ENCODE peak calls at places on chromosomes 13 and 19, in nine cellular contexts. One of them, this sample, is unnamed.
A peak's percentile ranks its signal among the peaks of the same experiment; 100 is the strongest.

GRCh38 chr19:4981681-4981958 is 12.7 kb downstream of the KDM4B start:
- DNase-seq in uterus: no peak
- DNase-seq in H9: no peak
- DNase-seq in K562: no peak
- DNase-seq in thyroid gland: peak; percentile 41
- DNase-seq in GM23338: no peak
- DNase-seq in lower leg skin: no peak
- DNase-seq in WTC11: no peak
- DNase-seq in foreskin fibroblast: no peak
- DNase-seq in this sample: no peak

GRCh38 chr19:15241259-15241658 is 9.0 kb upstream of the EPHX3 start:
- DNase-seq in uterus: no peak
- DNase-seq in H9: no peak
- DNase-seq in K562: no peak
- DNase-seq in thyroid gland: no peak
- DNase-seq in GM23338: no peak
- DNase-seq in lower leg skin: no peak
- DNase-seq in WTC11: no peak
- DNase-seq in foreskin fibroblast: no peak
- DNase-seq in this sample: no peak

GRCh38 chr19:38266981-38267597 is 2.7 kb downstream of the SPINT2 start:
- DNase-seq in uterus: no peak
- DNase-seq in H9: no peak
- DNase-seq in K562: peak; percentile 56
- DNase-seq in thyroid gland: peak; percentile 30
- DNase-seq in GM23338: no peak
- DNase-seq in lower leg skin: no peak
- DNase-seq in WTC11: no peak
- DNase-seq in foreskin fibroblast: peak; percentile 51
- DNase-seq in this sample: no peak

GRCh38 chr19:42122691-42123607 is 9.3 kb downstream of the POU2F2 start:
- DNase-seq in uterus: no peak
- DNase-seq in H9: no peak
- DNase-seq in K562: no peak
- DNase-seq in thyroid gland: no peak
- DNase-seq in GM23338: no peak
- DNase-seq in lower leg skin: no peak
- DNase-seq in WTC11: no peak
- DNase-seq in foreskin fibroblast: peak; percentile 27
- DNase-seq in this sample: no peak

GRCh38 chr13:63643543-63643942 is 2227.9 kb upstream of the PCDH20 start:
- DNase-seq in uterus: no peak
- DNase-seq in H9: no peak
- DNase-seq in K562: no peak
- DNase-seq in thyroid gland: no peak
- DNase-seq in GM23338: no peak
- DNase-seq in lower leg skin: no peak
- DNase-seq in WTC11: no peak
- DNase-seq in foreskin fibroblast: peak; percentile 12
- DNase-seq in this sample: no peak

GRCh38 chr13:75788494-75788991 is 152.4 kb downstream of the LMO7 start:
- DNase-seq in uterus: no peak
- DNase-seq in H9: no peak
- DNase-seq in K562: no peak
- DNase-seq in thyroid gland: peak; percentile 58
- DNase-seq in GM23338: no peak
- DNase-seq in lower leg skin: no peak
- DNase-seq in WTC11: no peak
- DNase-seq in foreskin fibroblast: peak; percentile 95
- DNase-seq in this sample: no peak

GRCh38 chr19:1470864-1471513 is 8.0 kb downstream of the C19orf25 start:
- DNase-seq in uterus: no peak
- DNase-seq in H9: peak; percentile 84
- DNase-seq in K562: no peak
- DNase-seq in thyroid gland: no peak
- DNase-seq in GM23338: peak; percentile 84
- DNase-seq in lower leg skin: no peak
- DNase-seq in WTC11: peak; percentile 78
- DNase-seq in foreskin fibroblast: peak; percentile 61
- DNase-seq in this sample: peak; percentile 61

GRCh38 chr19:48558018-48558684 is 6.2 kb downstream of the SULT2B1 start:
- DNase-seq in uterus: no peak
- DNase-seq in H9: peak; percentile 77
- DNase-seq in K562: peak; percentile 44
- DNase-seq in thyroid gland: peak; percentile 75
- DNase-seq in GM23338: peak; percentile 87
- DNase-seq in lower leg skin: peak; percentile 37
- DNase-seq in WTC11: peak; percentile 41
- DNase-seq in foreskin fibroblast: peak; percentile 84
- DNase-seq in this sample: peak; percentile 79

GRCh38 chr13:43232144-43232840 is 208.9 kb downstream of the DNAJC15 start:
- DNase-seq in uterus: no peak
- DNase-seq in H9: no peak
- DNase-seq in K562: no peak
- DNase-seq in thyroid gland: no peak
- DNase-seq in GM23338: no peak
- DNase-seq in lower leg skin: no peak
- DNase-seq in WTC11: no peak
- DNase-seq in foreskin fibroblast: peak; percentile 77
- DNase-seq in this sample: no peak

GRCh38 chr19:35513975-35514809 is 743 bp upstream of the DMKN start:
- DNase-seq in uterus: no peak
- DNase-seq in H9: peak; percentile 61
- DNase-seq in K562: peak; percentile 34
- DNase-seq in thyroid gland: peak; percentile 72
- DNase-seq in GM23338: peak; percentile 61
- DNase-seq in lower leg skin: no peak
- DNase-seq in WTC11: peak; percentile 37
- DNase-seq in foreskin fibroblast: peak; percentile 80
- DNase-seq in this sample: peak; percentile 53
- TF ChIP-seq CTCF in uterus: no peak
- TF ChIP-seq CTCF in H9: peak; percentile 47
- TF ChIP-seq CTCF in K562: no peak
- TF ChIP-seq CTCF in thyroid gland: no peak
- TF ChIP-seq CTCF in GM23338: peak; percentile 36
- TF ChIP-seq CTCF in lower leg skin: no peak
- TF ChIP-seq CTCF in WTC11: no peak
- TF ChIP-seq CTCF in foreskin fibroblast: no peak
- TF ChIP-seq CTCF in this sample: no peak

DNA sequence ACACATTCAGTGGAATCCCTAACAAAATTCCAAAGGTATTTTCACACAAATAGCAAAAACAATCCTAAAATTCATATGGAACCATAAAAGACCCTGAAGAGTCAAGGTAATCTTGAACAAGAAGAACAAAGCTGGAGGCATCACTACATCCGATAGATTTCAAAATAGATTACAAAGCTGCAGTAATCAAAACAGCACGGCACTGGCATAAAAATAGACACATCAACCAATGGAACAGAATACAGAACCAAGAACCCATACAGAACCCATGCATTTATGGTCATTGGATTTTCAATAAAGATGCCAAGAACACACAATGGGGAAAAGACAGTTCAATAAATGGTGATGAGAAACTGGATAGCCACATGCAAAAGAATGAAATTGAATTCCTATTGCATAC is 32.5 kb downstream of the ZNF566 start:
- DNase-seq in uterus: no peak
- DNase-seq in H9: no peak
- DNase-seq in K562: no peak
- DNase-seq in thyroid gland: no peak
- DNase-seq in GM23338: no peak
- DNase-seq in lower leg skin: no peak
- DNase-seq in WTC11: no peak
- DNase-seq in foreskin fibroblast: no peak
- DNase-seq in this sample: no peak
- TF ChIP-seq CTCF in uterus: no peak
- TF ChIP-seq CTCF in H9: no peak
- TF ChIP-seq CTCF in K562: no peak
- TF ChIP-seq CTCF in thyroid gland: no peak
- TF ChIP-seq CTCF in GM23338: no peak
- TF ChIP-seq CTCF in lower leg skin: no peak
- TF ChIP-seq CTCF in WTC11: no peak
- TF ChIP-seq CTCF in foreskin fibroblast: no peak
- TF ChIP-seq CTCF in this sample: no peak

GRCh38 chr19:17726136-17726741 is 7.0 kb downstream of the MAP1S start:
- DNase-seq in uterus: no peak
- DNase-seq in H9: no peak
- DNase-seq in K562: peak; percentile 8
- DNase-seq in thyroid gland: no peak
- DNase-seq in GM23338: no peak
- DNase-seq in lower leg skin: no peak
- DNase-seq in WTC11: no peak
- DNase-seq in foreskin fibroblast: no peak
- DNase-seq in this sample: no peak

GRCh38 chr19:17724655-17725054 is 5.4 kb downstream of the MAP1S start:
- DNase-seq in uterus: no peak
- DNase-seq in H9: no peak
- DNase-seq in K562: no peak
- DNase-seq in thyroid gland: no peak
- DNase-seq in GM23338: no peak
- DNase-seq in lower leg skin: no peak
- DNase-seq in WTC11: no peak
- DNase-seq in foreskin fibroblast: no peak
- DNase-seq in this sample: no peak

GRCh38 chr19:17727843-17728242 is 8.6 kb downstream of the MAP1S start:
- DNase-seq in uterus: no peak
- DNase-seq in H9: no peak
- DNase-seq in K562: no peak
- DNase-seq in thyroid gland: no peak
- DNase-seq in GM23338: no peak
- DNase-seq in lower leg skin: no peak
- DNase-seq in WTC11: no peak
- DNase-seq in foreskin fibroblast: no peak
- DNase-seq in this sample: no peak

GRCh38 chr19:17726914-17727773 is 7.9 kb downstream of the MAP1S start:
- DNase-seq in uterus: no peak
- DNase-seq in H9: no peak
- DNase-seq in K562: peak; percentile 46
- DNase-seq in thyroid gland: no peak
- DNase-seq in GM23338: no peak
- DNase-seq in lower leg skin: no peak
- DNase-seq in WTC11: no peak
- DNase-seq in foreskin fibroblast: no peak
- DNase-seq in this sample: no peak

GRCh38 chr19:17725422-17726078 is 6.3 kb downstream of the MAP1S start:
- DNase-seq in uterus: no peak
- DNase-seq in H9: peak; percentile 72
- DNase-seq in K562: peak; percentile 57
- DNase-seq in thyroid gland: no peak
- DNase-seq in GM23338: peak; percentile 74
- DNase-seq in lower leg skin: no peak
- DNase-seq in WTC11: peak; percentile 77
- DNase-seq in foreskin fibroblast: no peak
- DNase-seq in this sample: no peak
- TF ChIP-seq CTCF in uterus: no peak
- TF ChIP-seq CTCF in H9: peak; percentile 74
- TF ChIP-seq CTCF in K562: peak; percentile 70
- TF ChIP-seq CTCF in thyroid gland: no peak
- TF ChIP-seq CTCF in GM23338: peak; percentile 72
- TF ChIP-seq CTCF in lower leg skin: no peak
- TF ChIP-seq CTCF in WTC11: peak; percentile 76
- TF ChIP-seq CTCF in foreskin fibroblast: peak; percentile 13
- TF ChIP-seq CTCF in this sample: peak; percentile 21

DNA sequence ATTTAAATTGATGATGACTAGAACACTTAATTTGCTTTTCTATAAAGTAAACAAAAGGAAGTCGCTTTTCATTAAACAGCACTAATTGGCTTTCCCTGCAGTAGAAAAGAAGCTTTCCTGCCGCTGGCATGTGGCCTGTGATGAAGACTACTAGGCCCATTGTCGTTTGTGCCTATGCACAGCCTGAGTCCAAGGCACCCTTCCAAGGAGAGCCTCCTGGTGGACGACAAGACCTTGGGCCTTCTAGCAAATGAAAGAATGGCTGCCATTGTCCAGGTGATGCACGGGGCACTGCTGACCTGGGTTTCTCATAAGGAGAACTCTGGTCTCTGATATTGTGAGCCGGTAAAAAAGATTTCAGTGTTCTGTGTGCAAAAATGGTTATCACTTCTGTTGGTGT is 233.0 kb downstream of the COL4A1 start:
- DNase-seq in uterus: no peak
- DNase-seq in H9: peak; percentile 36
- DNase-seq in K562: no peak
- DNase-seq in thyroid gland: no peak
- DNase-seq in GM23338: peak; percentile 43
- DNase-seq in lower leg skin: no peak
- DNase-seq in WTC11: no peak
- DNase-seq in foreskin fibroblast: no peak
- DNase-seq in this sample: no peak
- TF ChIP-seq CTCF in uterus: no peak
- TF ChIP-seq CTCF in H9: peak; percentile 46
- TF ChIP-seq CTCF in K562: no peak
- TF ChIP-seq CTCF in thyroid gland: no peak
- TF ChIP-seq CTCF in GM23338: peak; percentile 25
- TF ChIP-seq CTCF in lower leg skin: no peak
- TF ChIP-seq CTCF in WTC11: no peak
- TF ChIP-seq CTCF in foreskin fibroblast: no peak
- TF ChIP-seq CTCF in this sample: no peak

GRCh38 chr13:24863748-24864540 is 100.0 kb downstream of the RNF17 start:
- DNase-seq in uterus: no peak
- DNase-seq in H9: no peak
- DNase-seq in K562: peak; percentile 16
- DNase-seq in thyroid gland: no peak
- DNase-seq in GM23338: no peak
- DNase-seq in lower leg skin: no peak
- DNase-seq in WTC11: no peak
- DNase-seq in foreskin fibroblast: no peak
- DNase-seq in this sample: no peak

GRCh38 chr13:24866488-24866887 is 102.5 kb downstream of the RNF17 start:
- DNase-seq in uterus: no peak
- DNase-seq in H9: no peak
- DNase-seq in K562: no peak
- DNase-seq in thyroid gland: no peak
- DNase-seq in GM23338: no peak
- DNase-seq in lower leg skin: no peak
- DNase-seq in WTC11: no peak
- DNase-seq in foreskin fibroblast: no peak
- DNase-seq in this sample: no peak

GRCh38 chr13:24861617-24862362 is 97.8 kb downstream of the RNF17 start:
- DNase-seq in uterus: no peak
- DNase-seq in H9: no peak
- DNase-seq in K562: peak; percentile 12
- DNase-seq in thyroid gland: no peak
- DNase-seq in GM23338: no peak
- DNase-seq in lower leg skin: no peak
- DNase-seq in WTC11: no peak
- DNase-seq in foreskin fibroblast: no peak
- DNase-seq in this sample: no peak

GRCh38 chr13:24864579-24864978 is 100.6 kb downstream of the RNF17 start:
- DNase-seq in uterus: no peak
- DNase-seq in H9: no peak
- DNase-seq in K562: no peak
- DNase-seq in thyroid gland: no peak
- DNase-seq in GM23338: no peak
- DNase-seq in lower leg skin: no peak
- DNase-seq in WTC11: no peak
- DNase-seq in foreskin fibroblast: no peak
- DNase-seq in this sample: no peak

DNA sequence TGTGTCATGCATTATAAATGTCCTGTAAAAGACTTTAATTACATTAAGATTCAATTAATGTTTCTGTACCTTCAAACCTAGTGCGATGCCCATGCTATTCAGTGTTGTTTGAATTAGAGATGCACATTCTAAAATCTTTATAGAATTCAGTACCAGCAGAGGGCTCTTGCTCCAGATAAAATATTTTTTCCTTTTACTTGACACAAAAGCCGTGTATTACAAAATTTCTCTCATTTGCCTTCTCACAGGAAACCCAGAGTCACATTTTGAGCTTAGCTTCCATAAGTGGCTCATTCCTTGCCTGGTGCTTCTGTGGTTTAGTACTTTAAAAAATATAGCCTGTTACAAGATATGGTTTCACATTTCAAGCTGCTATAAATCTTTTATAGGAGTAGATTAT is 101.2 kb downstream of the RNF17 start:
- DNase-seq in uterus: no peak
- DNase-seq in H9: no peak
- DNase-seq in K562: no peak
- DNase-seq in thyroid gland: no peak
- DNase-seq in GM23338: no peak
- DNase-seq in lower leg skin: no peak
- DNase-seq in WTC11: no peak
- DNase-seq in foreskin fibroblast: peak; percentile 20
- DNase-seq in this sample: no peak
- TF ChIP-seq CTCF in uterus: no peak
- TF ChIP-seq CTCF in H9: no peak
- TF ChIP-seq CTCF in K562: no peak
- TF ChIP-seq CTCF in thyroid gland: no peak
- TF ChIP-seq CTCF in GM23338: peak; percentile 8
- TF ChIP-seq CTCF in lower leg skin: no peak
- TF ChIP-seq CTCF in WTC11: no peak
- TF ChIP-seq CTCF in foreskin fibroblast: peak; percentile 12
- TF ChIP-seq CTCF in this sample: no peak

This sample was measured in nephron progenitor cell.